ENCODE peak calls at places on chromosomes 6 and 20, in six cellular contexts. O is effector CD4-positive, alpha-beta T cell; D is A549; X is tibial artery; A is WERI-Rb-1; P is activated naive CD8-positive, alpha-beta T cell treated with anti-CD3 and anti-CD28 coated beads, Interleukin-2, amount 50 U/mL, for 24 hours. G is an unnamed sample.

GRCh38 chr6:80449756-80450155 is 343.3 kb downstream of the BCKDHB start:
- DNase-seq in O (no peak), D (no peak), X (no peak), A (no peak), P (no peak), G (no peak)

GRCh38 chr6:44452725-44453124 is 65.2 kb downstream of the CDC5L start:
- DNase-seq in O (no peak), D (no peak), X (no peak), A (no peak), P (no peak), G (no peak)

GRCh38 chr20:62737971-62738881 is 29.6 kb downstream of the NTSR1 start:
- DNase-seq in O (no peak), D (no peak), X (no peak), A (no peak), P (no peak), G (no peak)

GRCh38 chr20:43736588-43737091 is 9.8 kb upstream of the GTSF1L start:
- DNase-seq in O (no peak), D (no peak), X (no peak), A (no peak), P (peak), G (no peak)

GRCh38 chr20:35555951-35556645 is 14.2 kb downstream of the ERGIC3 start:
- DNase-seq in O (no peak), D (no peak), X (no peak), A (no peak), P (no peak), G (no peak)

GRCh38 chr6:4180653-4181255 is 45.4 kb upstream of the ECI2 start:
- DNase-seq in O (no peak), D (no peak), X (no peak), A (no peak), P (no peak), G (no peak)

GRCh38 chr6:140988780-140989179 is 1143.9 kb upstream of the GJE1 start:
- DNase-seq in O (no peak), D (no peak), X (no peak), A (no peak), P (no peak), G (no peak)

GRCh38 chr20:59731371-59731770 is 127.0 kb downstream of the PHACTR3 start:
- DNase-seq in O (no peak), D (no peak), X (no peak), A (no peak), P (no peak), G (no peak)

GRCh38 chr6:80454197-80454596 is 347.7 kb downstream of the BCKDHB start:
- DNase-seq in O (no peak), D (no peak), X (no peak), A (no peak), P (peak), G (no peak)

GRCh38 chr6:2790588-2790987 is 25.4 kb downstream of the WRNIP1 start:
- DNase-seq in O (no peak), D (peak), X (no peak), A (peak), P (no peak), G (no peak)

G was measured in KG1.